ENCODE peak calls at places on chromosome 13, in four cellular contexts. One of them, this sample, is unnamed.
A peak's percentile ranks its signal among the peaks of the same experiment; 100 is the strongest.

GRCh38 chr13:101127741-101128353 is 288.5 kb downstream of the NALCN start:
- DNase-seq in HEK293T: peak; percentile 23
- DNase-seq in lower leg skin: no peak
- DNase-seq in ELF-1: no peak
- DNase-seq in this sample: peak; percentile 79

GRCh38 chr13:46663644-46664043 is 110.7 kb downstream of the LRCH1 start:
- DNase-seq in HEK293T: no peak
- DNase-seq in lower leg skin: no peak
- DNase-seq in ELF-1: no peak
- DNase-seq in this sample: no peak

GRCh38 chr13:76349700-76350099 is 536.5 kb downstream of the KCTD12 start:
- DNase-seq in HEK293T: no peak
- DNase-seq in lower leg skin: no peak
- DNase-seq in ELF-1: no peak
- DNase-seq in this sample: no peak

GRCh38 chr13:44219808-44220544 is 153.6 kb upstream of the SERP2 start:
- DNase-seq in HEK293T: no peak
- DNase-seq in lower leg skin: no peak
- DNase-seq in ELF-1: no peak
- DNase-seq in this sample: no peak

GRCh38 chr13:82878536-82878935 is 1003.7 kb downstream of the SLITRK1 start:
- DNase-seq in HEK293T: no peak
- DNase-seq in lower leg skin: no peak
- DNase-seq in ELF-1: no peak
- DNase-seq in this sample: no peak

GRCh38 chr13:114068723-114069322 is 63.6 kb downstream of the RASA3 start:
- DNase-seq in HEK293T: no peak
- DNase-seq in lower leg skin: no peak
- DNase-seq in ELF-1: no peak
- DNase-seq in this sample: peak; percentile 46

GRCh38 chr13:73025212-73026012 is 33.4 kb upstream of the KLF5 start:
- DNase-seq in HEK293T: no peak
- DNase-seq in lower leg skin: no peak
- DNase-seq in ELF-1: no peak
- DNase-seq in this sample: no peak

GRCh38 chr13:58963321-58963720 is 1200.4 kb downstream of the DIAPH3 start:
- DNase-seq in HEK293T: no peak
- DNase-seq in lower leg skin: no peak
- DNase-seq in ELF-1: no peak
- DNase-seq in this sample: no peak

GRCh38 chr13:46176756-46177155 is 5.2 kb downstream of the LCP1 start:
- DNase-seq in HEK293T: no peak
- DNase-seq in lower leg skin: no peak
- DNase-seq in ELF-1: no peak
- DNase-seq in this sample: no peak

GRCh38 chr13:30448441-30448840 is 17.3 kb downstream of the HMGB1 start:
- DNase-seq in HEK293T: no peak
- DNase-seq in lower leg skin: no peak
- DNase-seq in ELF-1: no peak
- DNase-seq in this sample: no peak

GRCh38 chr13:105957769-105958438 is 577.6 kb downstream of the EFNB2 start:
- DNase-seq in HEK293T: no peak
- DNase-seq in lower leg skin: no peak
- DNase-seq in ELF-1: no peak
- DNase-seq in this sample: no peak

GRCh38 chr13:76792680-76793334 is 93.4 kb downstream of the KCTD12 start:
- DNase-seq in HEK293T: no peak
- DNase-seq in lower leg skin: peak; percentile 42
- DNase-seq in ELF-1: no peak
- DNase-seq in this sample: peak; percentile 29

GRCh38 chr13:93270769-93271753 is 44.5 kb downstream of the GPC6 start:
- DNase-seq in HEK293T: no peak
- DNase-seq in lower leg skin: no peak
- DNase-seq in ELF-1: no peak
- DNase-seq in this sample: peak; percentile 12

GRCh38 chr13:48942131-48942530 is 33.6 kb upstream of the FNDC3A start:
- DNase-seq in HEK293T: no peak
- DNase-seq in lower leg skin: no peak
- DNase-seq in ELF-1: no peak
- DNase-seq in this sample: no peak

GRCh38 chr13:25267715-25268114 is 19.6 kb downstream of the MTMR6 start:
- DNase-seq in HEK293T: no peak
- DNase-seq in lower leg skin: no peak
- DNase-seq in ELF-1: no peak
- DNase-seq in this sample: no peak

GRCh38 chr13:27549406-27549981 is 70.8 kb downstream of the LNX2 start:
- DNase-seq in HEK293T: no peak
- DNase-seq in lower leg skin: no peak
- DNase-seq in ELF-1: no peak
- DNase-seq in this sample: no peak

GRCh38 chr13:30255696-30256095 is 51.7 kb downstream of the KATNAL1 start:
- DNase-seq in HEK293T: no peak
- DNase-seq in lower leg skin: no peak
- DNase-seq in ELF-1: no peak
- DNase-seq in this sample: no peak

This sample was measured in left kidney.